ENCODE peak calls at places on chromosomes 12 and 14, in four cellular contexts. I is A549, F is HCT116, N is right atrium auricular region. J is an unnamed sample.
A peak's percentile ranks its signal among the peaks of the same experiment; 100 is the strongest.

GRCh38 chr12:106042091-106042490 is 96.7 kb downstream of the NUAK1 start:
- DNase-seq in F (no peak), N (no peak), I (no peak), J (no peak)

GRCh38 chr12:59452259-59452658 is 143.6 kb upstream of the SLC16A7 start:
- DNase-seq in N (no peak), I (no peak), F (no peak), J (no peak)

GRCh38 chr14:68685419-68686211 is 107.3 kb downstream of the ZFP36L1 start:
- DNase-seq in N (no peak), F (peak; percentile 86), I (no peak), J (no peak)

GRCh38 chr14:22333408-22334274 is 255.4 kb downstream of the DAD1 start:
- DNase-seq in N (no peak), F (peak; percentile 79), I (peak; percentile 88), J (no peak)

GRCh38 chr14:81401420-81402122 is 1.4 kb upstream of the STON2 start:
- DNase-seq in F (peak; percentile 47), N (no peak), I (peak; percentile 33), J (no peak)

GRCh38 chr12:126083931-126084330 is 1018.7 kb downstream of the AACS start:
- DNase-seq in I (no peak), N (no peak), F (no peak), J (no peak)

GRCh38 chr12:69698769-69699540 is at the start of gene BEST3:
- DNase-seq in F (no peak), I (no peak), N (no peak), J (no peak)

GRCh38 chr12:123030686-123031085 is 50.2 kb downstream of the ARL6IP4 start:
- DNase-seq in F (no peak), I (no peak), N (no peak), J (no peak)

GRCh38 chr12:41485203-41485602 is 297.1 kb downstream of the PDZRN4 start:
- DNase-seq in N (no peak), F (no peak), I (no peak), J (no peak)

GRCh38 chr14:94994245-94994644 is 163.1 kb downstream of the DICER1 start:
- DNase-seq in F (no peak), I (no peak), N (no peak), J (no peak)

GRCh38 chr14:95328876-95329503 is 9.3 kb upstream of the CLMN start:
- DNase-seq in I (no peak), F (no peak), N (no peak), J (no peak)

GRCh38 chr14:32361674-32362073 is 32.6 kb downstream of the AKAP6 start:
- DNase-seq in I (no peak), N (no peak), F (no peak), J (no peak)

GRCh38 chr12:91023326-91024004 is 18.7 kb upstream of the EPYC start:
- DNase-seq in N (no peak), F (no peak), I (no peak), J (no peak)

GRCh38 chr12:102024765-102025164 is 37.0 kb downstream of the WASHC3 start:
- DNase-seq in F (no peak), I (no peak), N (no peak), J (no peak)

GRCh38 chr12:57131896-57132744 is 3.8 kb downstream of the LRP1 start:
- DNase-seq in F (no peak), I (no peak), N (no peak), J (no peak)

GRCh38 chr12:107319536-107320030 is 226.2 kb upstream of the CRY1 start:
- DNase-seq in F (no peak), I (no peak), N (no peak), J (no peak)

GRCh38 chr14:69363055-69363454 is 35.0 kb downstream of the ERH start:
- DNase-seq in F (no peak), N (no peak), I (peak; percentile 14), J (no peak)

GRCh38 chr12:33752854-33753253 is 269.4 kb upstream of the ALG10 start:
- DNase-seq in N (no peak), F (no peak), I (no peak), J (no peak)

GRCh38 chr12:117501470-117501869 is 140.0 kb upstream of the NOS1 start:
- DNase-seq in I (no peak), N (no peak), F (no peak), J (no peak)

GRCh38 chr12:104493504-104493903 is 36.8 kb downstream of the CHST11 start:
- DNase-seq in I (no peak), N (no peak), F (no peak), J (no peak)
- H3K4me1 ChIP-seq in I (no peaks in the 10 kb centered on the region), N (no peaks in the 10 kb centered on the region), F (peaks cover 6% of the 10 kb centered on the region), J (peaks cover 30% of the 10 kb centered on the region)

DNA sequence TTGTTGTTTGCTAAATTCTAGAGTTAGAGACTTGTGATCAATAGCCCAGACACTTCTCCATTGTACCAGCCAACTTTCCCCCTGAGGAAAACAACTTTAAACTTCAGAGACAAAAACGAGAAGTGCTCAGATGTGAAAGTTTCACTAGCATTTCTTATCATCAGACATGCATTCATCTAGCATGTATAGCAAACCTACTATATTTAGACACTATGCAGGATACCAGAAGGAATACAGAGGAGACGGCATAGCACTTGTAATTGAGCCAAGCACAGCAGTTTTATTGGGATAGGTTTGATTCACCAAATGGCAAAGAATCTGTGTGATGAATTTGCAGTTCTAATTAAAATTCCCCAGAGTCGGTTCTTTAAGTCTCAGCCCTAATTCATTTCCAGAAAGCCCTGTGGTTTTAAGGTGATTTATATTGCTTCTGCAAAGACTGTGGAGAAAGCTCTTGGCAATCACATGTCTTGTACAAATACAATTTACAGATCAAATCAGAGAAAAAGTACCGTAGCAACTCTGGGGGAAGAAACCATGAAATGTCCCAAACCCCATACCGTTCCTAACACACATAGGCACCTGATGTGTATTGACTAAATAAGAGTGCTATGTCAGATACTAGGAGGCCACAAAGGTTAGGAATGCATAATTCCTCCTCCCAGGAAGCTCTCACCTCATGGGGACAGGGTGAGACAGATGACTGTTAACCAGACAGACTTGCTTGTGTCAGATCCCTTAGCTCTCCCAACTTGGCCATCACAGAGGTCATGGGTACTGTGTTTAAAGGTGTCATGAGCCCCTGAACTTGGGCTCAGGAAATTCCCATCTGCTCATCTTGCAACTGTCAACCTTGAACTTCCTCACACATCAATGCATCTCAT is 69.6 kb upstream of the KRAS start:
- DNase-seq in F (no peak), N (no peak), I (no peak), J (no peak)
- H3K4me1 ChIP-seq in F (no peaks in the 10 kb centered on the region), N (no peaks in the 10 kb centered on the region), I (no peaks in the 10 kb centered on the region), J (no peaks in the 10 kb centered on the region)

GRCh38 chr12:46371718-46372130 is 849 bp downstream of the SLC38A2 start:
- DNase-seq in F (no peak), N (peak; percentile 72), I (peak; percentile 82), J (no peak)

GRCh38 chr12:46372852-46373302 is 304 bp upstream of the SLC38A2 start:
- DNase-seq in F (no peak), N (no peak), I (no peak), J (no peak)

GRCh38 chr12:46370792-46371717 is 1.5 kb downstream of the SLC38A2 start:
- DNase-seq in N (peak; percentile 87), I (peak; percentile 88), F (no peak), J (no peak)

GRCh38 chr12:46373303-46374182 is 970 bp upstream of the SLC38A2 start:
- DNase-seq in F (no peak), N (peak; percentile 77), I (no peak), J (no peak)

GRCh38 chr12:46372131-46372851 is at the start of gene SLC38A2:
- DNase-seq in N (peak; percentile 98), F (peak; percentile 71), I (peak; percentile 94), J (no peak)
- H3K4me1 ChIP-seq in N (no peaks in the 10 kb centered on the region), F (peaks cover 74% of the 10 kb centered on the region), I (peaks cover 34% of the 10 kb centered on the region), J (peaks cover 46% of the 10 kb centered on the region)

GRCh38 chr12:89700191-89700810 is 8.3 kb downstream of the ATP2B1 start:
- DNase-seq in N (no peak), I (peak; percentile 26), F (no peak), J (no peak)
- H3K4me1 ChIP-seq in N (no peaks in the 10 kb centered on the region), I (peaks cover 86% of the 10 kb centered on the region), F (peaks cover 10% of the 10 kb centered on the region), J (peaks cover 26% of the 10 kb centered on the region)

J was measured in vagina.